ENCODE peak calls at places on chromosomes 13 and 19, in five cellular contexts. V is DND-41, W is fibroblast of lung, P is GM23338, D is MM.1S. B is an unnamed sample.

GRCh38 chr19:17475541-17476115 is 5.3 kb downstream of the SLC27A1 start:
- DNase-seq in D (no peak), V (no peak), W (peak; percentile 42), P (no peak), B (peak; percentile 70)

GRCh38 chr19:55781112-55781511 is 12.2 kb downstream of the RFPL4AL1 start:
- DNase-seq in V (no peak), P (no peak), D (no peak), W (no peak), B (no peak)

GRCh38 chr13:107347641-107348369 is 779.9 kb upstream of the ARGLU1 start:
- DNase-seq in V (no peak), W (peak; percentile 73), P (no peak), D (no peak), B (peak; percentile 25)

GRCh38 chr13:102400619-102401125 is 1.2 kb downstream of the FGF14 start:
- DNase-seq in D (no peak), W (peak; percentile 22), P (peak; percentile 45), V (no peak), B (peak; percentile 53)

GRCh38 chr13:111210945-111211469 is 95.9 kb downstream of the ARHGEF7 start:
- DNase-seq in D (no peak), P (no peak), V (no peak), W (no peak), B (no peak)

GRCh38 chr19:19538077-19538764 is at the start of gene CILP2:
- DNase-seq in V (no peak), D (no peak), P (peak; percentile 89), W (no peak), B (peak; percentile 53)

GRCh38 chr13:111458739-111459138 is 138.3 kb downstream of the TEX29 start:
- DNase-seq in P (no peak), V (no peak), W (no peak), D (no peak), B (no peak)

GRCh38 chr13:33932765-33933406 is 114.9 kb downstream of the RFC3 start:
- DNase-seq in W (no peak), V (no peak), P (no peak), D (no peak), B (no peak)

GRCh38 chr19:54190942-54191670 is at the start of gene TSEN34:
- DNase-seq in V (peak; percentile 89), W (peak; percentile 84), D (peak; percentile 91), P (peak; percentile 88), B (peak; percentile 90)

GRCh38 chr13:71118779-71119364 is 748.1 kb downstream of the DACH1 start:
- DNase-seq in D (no peak), W (no peak), P (no peak), V (no peak), B (no peak)

GRCh38 chr19:3162418-3163229 is 15.9 kb upstream of the S1PR4 start:
- DNase-seq in P (peak; percentile 52), W (no peak), V (peak; percentile 58), D (no peak), B (peak; percentile 56)

GRCh38 chr19:27890696-27891095 is 1322.3 kb downstream of the UQCRFS1 start:
- DNase-seq in D (no peak), W (no peak), P (no peak), V (no peak), B (no peak)

GRCh38 chr19:39448271-39448670 is 2.9 kb downstream of the SUPT5H start:
- DNase-seq in P (no peak), V (no peak), W (no peak), D (peak; percentile 37), B (peak; percentile 67)

GRCh38 chr19:46926201-46927071 is 65.6 kb downstream of the ARHGAP35 start:
- DNase-seq in P (no peak), D (no peak), W (no peak), V (no peak), B (no peak)

GRCh38 chr19:46927106-46927505 is 66.3 kb downstream of the ARHGAP35 start:
- DNase-seq in P (no peak), D (no peak), W (no peak), V (no peak), B (no peak)

GRCh38 chr19:46922465-46922864 is 61.7 kb downstream of the ARHGAP35 start:
- DNase-seq in W (no peak), P (no peak), D (no peak), V (no peak), B (no peak)

GRCh38 chr19:46925548-46925950 is 64.8 kb downstream of the ARHGAP35 start:
- DNase-seq in V (no peak), P (no peak), W (no peak), D (no peak), B (peak; percentile 45)

GRCh38 chr19:46924874-46925547 is 64.2 kb downstream of the ARHGAP35 start:
- DNase-seq in W (no peak), P (no peak), V (no peak), D (peak; percentile 85), B (peak; percentile 79)
- H3K27ac ChIP-seq in W (no peak overlapping the region), P (peak overlapping the region; percentile 89), V (no peak overlapping the region), D (peak overlapping the region; percentile 11), B (peak overlapping the region; percentile 78)

GRCh38 chr19:8231073-8231604 is 22.0 kb downstream of the CERS4 start:
- DNase-seq in P (no peak), W (no peak), V (no peak), D (no peak), B (no peak)
- H2AFZ ChIP-seq in P (no peak overlapping the region), W (no peak overlapping the region), V (no peak overlapping the region), D (no peak overlapping the region), B (no peak overlapping the region)

GRCh38 chr19:4512070-4512469 is 6.2 kb downstream of the PLIN4 start:
- DNase-seq in W (no peak), P (no peak), D (no peak), V (no peak), B (no peak)
- H3K4me2 ChIP-seq in W (no peak overlapping the region), P (no peak overlapping the region), D (no peak overlapping the region), V (no peak overlapping the region), B (no peak overlapping the region)

GRCh38 chr19:47658431-47659383 is 49.8 kb downstream of the BICRA start:
- DNase-seq in V (no peak), P (no peak), D (no peak), W (no peak), B (no peak)

GRCh38 chr19:47657719-47658118 is 48.8 kb downstream of the BICRA start:
- DNase-seq in D (no peak), W (no peak), V (no peak), P (no peak), B (no peak)

GRCh38 chr19:47661161-47661560 is 52.1 kb upstream of the EHD2 start:
- DNase-seq in P (no peak), D (no peak), V (no peak), W (no peak), B (peak; percentile 55)

GRCh38 chr19:47661571-47661970 is 51.7 kb upstream of the EHD2 start:
- DNase-seq in V (no peak), D (no peak), P (no peak), W (no peak), B (peak; percentile 18)

GRCh38 chr19:47660435-47660832 is 51.5 kb downstream of the BICRA start:
- DNase-seq in D (no peak), V (no peak), P (no peak), W (no peak), B (no peak)
- H3K27ac ChIP-seq in D (no peak overlapping the region), V (no peak overlapping the region), P (no peak overlapping the region), W (no peak overlapping the region), B (no peak overlapping the region)

GRCh38 chr19:926595-927043 is 784 bp downstream of the ARID3A start:
- DNase-seq in W (no peak), D (peak; percentile 70), P (peak; percentile 69), V (peak; percentile 71), B (peak; percentile 73)
- H2AFZ ChIP-seq in W (no peak overlapping the region), D (peak overlapping the region; percentile 57), P (peak overlapping the region; percentile 43), V (peak overlapping the region; percentile 76), B (peak overlapping the region; percentile 39)

DNA sequence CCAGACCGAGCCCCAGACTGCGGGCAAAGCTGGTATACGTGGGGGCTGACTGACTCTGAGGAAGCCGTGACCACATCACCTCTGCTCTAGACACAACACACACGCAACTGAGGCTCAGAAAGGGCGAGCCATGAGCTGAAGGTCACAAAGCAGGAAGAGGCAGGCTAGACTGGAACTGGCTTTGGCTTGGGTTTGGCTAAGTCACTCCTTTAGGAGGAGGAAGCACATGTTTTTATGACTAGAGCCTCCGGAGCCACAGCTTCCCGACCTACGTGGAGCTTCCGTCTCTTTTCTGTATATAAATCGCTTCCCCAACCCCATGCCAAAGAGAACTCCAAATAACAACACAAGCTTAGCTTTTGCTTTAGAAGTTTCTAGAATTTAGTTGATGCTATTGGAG is 48.0 kb downstream of the RFX2 start:
- DNase-seq in V (no peak), W (no peak), P (no peak), D (no peak), B (peak; percentile 45)
- H3K4me2 ChIP-seq in V (no peak overlapping the region), W (peak overlapping the region; percentile 25), P (no peak overlapping the region), D (no peak overlapping the region), B (no peak overlapping the region)

GRCh38 chr13:51311957-51312520 is 27.5 kb upstream of the SERPINE3 start:
- DNase-seq in D (no peak), W (no peak), V (no peak), P (no peak), B (no peak)
- H3K27ac ChIP-seq in D (no peak overlapping the region), W (no peak overlapping the region), V (no peak overlapping the region), P (no peak overlapping the region), B (no peak overlapping the region)

GRCh38 chr13:39148513-39148961 is 110.3 kb downstream of the NHLRC3 start:
- DNase-seq in P (no peak), V (no peak), D (no peak), W (peak; percentile 68), B (peak; percentile 69)
- H2AFZ ChIP-seq in P (peak overlapping the region; percentile 1), V (no peak overlapping the region), D (no peak overlapping the region), W (no peak overlapping the region), B (no peak overlapping the region)